ENCODE peak calls at places on chromosomes 2 and 18, in ten cellular contexts. One of them, this sample, is unnamed.

GRCh38 chr2:201985740-201986735 is 47.6 kb upstream of the FZD7 start:
- DNase-seq in HCT116: no peak
- DNase-seq in kidney epithelial cell: no peak
- DNase-seq in cardiac muscle cell: no peak
- DNase-seq in stomach: peak; percentile 27
- DNase-seq in CD4-positive, CD25-positive, alpha-beta regulatory T cell: no peak
- DNase-seq in AG04450: no peak
- DNase-seq in fibroblast of lung: no peak
- DNase-seq in CD8-positive, alpha-beta memory T cell: no peak
- DNase-seq in CD8-positive, alpha-beta T cell: no peak
- DNase-seq in this sample: no peak

GRCh38 chr2:149601141-149601796 is 13.7 kb upstream of the MMADHC start:
- DNase-seq in HCT116: no peak
- DNase-seq in kidney epithelial cell: peak; percentile 31
- DNase-seq in cardiac muscle cell: no peak
- DNase-seq in stomach: no peak
- DNase-seq in CD4-positive, CD25-positive, alpha-beta regulatory T cell: no peak
- DNase-seq in AG04450: no peak
- DNase-seq in fibroblast of lung: peak; percentile 72
- DNase-seq in CD8-positive, alpha-beta memory T cell: no peak
- DNase-seq in CD8-positive, alpha-beta T cell: no peak
- DNase-seq in this sample: no peak

GRCh38 chr2:38653715-38654494 is 12.0 kb upstream of the GALM start:
- DNase-seq in HCT116: no peak
- DNase-seq in kidney epithelial cell: no peak
- DNase-seq in cardiac muscle cell: no peak
- DNase-seq in stomach: no peak
- DNase-seq in CD4-positive, CD25-positive, alpha-beta regulatory T cell: no peak
- DNase-seq in AG04450: no peak
- DNase-seq in fibroblast of lung: peak; percentile 18
- DNase-seq in CD8-positive, alpha-beta memory T cell: peak; percentile 65
- DNase-seq in CD8-positive, alpha-beta T cell: peak; percentile 25
- DNase-seq in this sample: peak; percentile 67

GRCh38 chr2:217530399-217531100 is 472.2 kb downstream of the TNS1 start:
- DNase-seq in HCT116: no peak
- DNase-seq in kidney epithelial cell: no peak
- DNase-seq in cardiac muscle cell: no peak
- DNase-seq in stomach: no peak
- DNase-seq in CD4-positive, CD25-positive, alpha-beta regulatory T cell: no peak
- DNase-seq in AG04450: no peak
- DNase-seq in fibroblast of lung: no peak
- DNase-seq in CD8-positive, alpha-beta memory T cell: no peak
- DNase-seq in CD8-positive, alpha-beta T cell: no peak
- DNase-seq in this sample: no peak

GRCh38 chr2:9897331-9897737 is 54.1 kb downstream of the TAF1B start:
- DNase-seq in HCT116: peak; percentile 65
- DNase-seq in kidney epithelial cell: peak; percentile 73
- DNase-seq in cardiac muscle cell: no peak
- DNase-seq in stomach: peak; percentile 64
- DNase-seq in CD4-positive, CD25-positive, alpha-beta regulatory T cell: no peak
- DNase-seq in AG04450: peak; percentile 81
- DNase-seq in fibroblast of lung: peak; percentile 94
- DNase-seq in CD8-positive, alpha-beta memory T cell: no peak
- DNase-seq in CD8-positive, alpha-beta T cell: no peak
- DNase-seq in this sample: no peak

GRCh38 chr18:58417752-58418151 is 211.1 kb downstream of the ALPK2 start:
- DNase-seq in HCT116: no peak
- DNase-seq in kidney epithelial cell: no peak
- DNase-seq in cardiac muscle cell: no peak
- DNase-seq in stomach: no peak
- DNase-seq in CD4-positive, CD25-positive, alpha-beta regulatory T cell: no peak
- DNase-seq in AG04450: no peak
- DNase-seq in fibroblast of lung: peak; percentile 83
- DNase-seq in CD8-positive, alpha-beta memory T cell: no peak
- DNase-seq in CD8-positive, alpha-beta T cell: no peak
- DNase-seq in this sample: no peak

GRCh38 chr2:70935468-70936164 is at the start of gene ATP6V1B1:
- DNase-seq in HCT116: no peak
- DNase-seq in kidney epithelial cell: no peak
- DNase-seq in cardiac muscle cell: peak; percentile 37
- DNase-seq in stomach: peak; percentile 35
- DNase-seq in CD4-positive, CD25-positive, alpha-beta regulatory T cell: no peak
- DNase-seq in AG04450: no peak
- DNase-seq in fibroblast of lung: no peak
- DNase-seq in CD8-positive, alpha-beta memory T cell: no peak
- DNase-seq in CD8-positive, alpha-beta T cell: no peak
- DNase-seq in this sample: no peak

GRCh38 chr18:37563810-37564511 is 1.6 kb downstream of the CELF4 start:
- DNase-seq in HCT116: no peak
- DNase-seq in kidney epithelial cell: no peak
- DNase-seq in cardiac muscle cell: no peak
- DNase-seq in stomach: no peak
- DNase-seq in CD4-positive, CD25-positive, alpha-beta regulatory T cell: no peak
- DNase-seq in AG04450: no peak
- DNase-seq in fibroblast of lung: no peak
- DNase-seq in CD8-positive, alpha-beta memory T cell: no peak
- DNase-seq in CD8-positive, alpha-beta T cell: no peak
- DNase-seq in this sample: no peak

GRCh38 chr18:1252936-1253335 is 348.3 kb downstream of the ADCYAP1 start:
- DNase-seq in HCT116: no peak
- DNase-seq in kidney epithelial cell: no peak
- DNase-seq in cardiac muscle cell: no peak
- DNase-seq in stomach: no peak
- DNase-seq in CD4-positive, CD25-positive, alpha-beta regulatory T cell: no peak
- DNase-seq in AG04450: no peak
- DNase-seq in fibroblast of lung: no peak
- DNase-seq in CD8-positive, alpha-beta memory T cell: no peak
- DNase-seq in CD8-positive, alpha-beta T cell: no peak
- DNase-seq in this sample: no peak
- H3K27me3 ChIP-seq in HCT116: no peaks in the 10 kb centered on the region
- H3K27me3 ChIP-seq in kidney epithelial cell: no peaks in the 10 kb centered on the region
- H3K27me3 ChIP-seq in cardiac muscle cell: no peaks in the 10 kb centered on the region
- H3K27me3 ChIP-seq in stomach: no peaks in the 10 kb centered on the region
- H3K27me3 ChIP-seq in CD4-positive, CD25-positive, alpha-beta regulatory T cell: no peaks in the 10 kb centered on the region
- H3K27me3 ChIP-seq in AG04450: no peaks in the 10 kb centered on the region
- H3K27me3 ChIP-seq in fibroblast of lung: no peaks in the 10 kb centered on the region
- H3K27me3 ChIP-seq in CD8-positive, alpha-beta memory T cell: no peaks in the 10 kb centered on the region
- H3K27me3 ChIP-seq in CD8-positive, alpha-beta T cell: no peaks in the 10 kb centered on the region
- H3K27me3 ChIP-seq in this sample: no peaks in the 10 kb centered on the region

GRCh38 chr2:167297292-167297691 is 409.0 kb downstream of the XIRP2 start:
- DNase-seq in HCT116: no peak
- DNase-seq in kidney epithelial cell: no peak
- DNase-seq in cardiac muscle cell: no peak
- DNase-seq in stomach: no peak
- DNase-seq in CD4-positive, CD25-positive, alpha-beta regulatory T cell: no peak
- DNase-seq in AG04450: no peak
- DNase-seq in fibroblast of lung: no peak
- DNase-seq in CD8-positive, alpha-beta memory T cell: no peak
- DNase-seq in CD8-positive, alpha-beta T cell: no peak
- DNase-seq in this sample: no peak

GRCh38 chr2:167294775-167295140 is 406.5 kb downstream of the XIRP2 start:
- DNase-seq in HCT116: no peak
- DNase-seq in kidney epithelial cell: no peak
- DNase-seq in cardiac muscle cell: no peak
- DNase-seq in stomach: no peak
- DNase-seq in CD4-positive, CD25-positive, alpha-beta regulatory T cell: no peak
- DNase-seq in AG04450: no peak
- DNase-seq in fibroblast of lung: no peak
- DNase-seq in CD8-positive, alpha-beta memory T cell: no peak
- DNase-seq in CD8-positive, alpha-beta T cell: no peak
- DNase-seq in this sample: no peak

GRCh38 chr2:167292430-167293171 is 404.3 kb downstream of the XIRP2 start:
- DNase-seq in HCT116: peak; percentile 52
- DNase-seq in kidney epithelial cell: peak; percentile 77
- DNase-seq in cardiac muscle cell: peak; percentile 97
- DNase-seq in stomach: peak; percentile 75
- DNase-seq in CD4-positive, CD25-positive, alpha-beta regulatory T cell: peak; percentile 8
- DNase-seq in AG04450: peak; percentile 87
- DNase-seq in fibroblast of lung: peak; percentile 94
- DNase-seq in CD8-positive, alpha-beta memory T cell: no peak
- DNase-seq in CD8-positive, alpha-beta T cell: peak; percentile 14
- DNase-seq in this sample: no peak

GRCh38 chr2:167293172-167293781 is 405.0 kb downstream of the XIRP2 start:
- DNase-seq in HCT116: no peak
- DNase-seq in kidney epithelial cell: no peak
- DNase-seq in cardiac muscle cell: peak; percentile 54
- DNase-seq in stomach: no peak
- DNase-seq in CD4-positive, CD25-positive, alpha-beta regulatory T cell: no peak
- DNase-seq in AG04450: no peak
- DNase-seq in fibroblast of lung: peak; percentile 50
- DNase-seq in CD8-positive, alpha-beta memory T cell: no peak
- DNase-seq in CD8-positive, alpha-beta T cell: no peak
- DNase-seq in this sample: no peak

GRCh38 chr2:167294031-167294774 is 405.9 kb downstream of the XIRP2 start:
- DNase-seq in HCT116: no peak
- DNase-seq in kidney epithelial cell: no peak
- DNase-seq in cardiac muscle cell: peak; percentile 50
- DNase-seq in stomach: no peak
- DNase-seq in CD4-positive, CD25-positive, alpha-beta regulatory T cell: no peak
- DNase-seq in AG04450: no peak
- DNase-seq in fibroblast of lung: peak; percentile 32
- DNase-seq in CD8-positive, alpha-beta memory T cell: peak; percentile 38
- DNase-seq in CD8-positive, alpha-beta T cell: no peak
- DNase-seq in this sample: no peak
- H3K27me3 ChIP-seq in HCT116: peaks cover 6% of the 10 kb centered on the region
- H3K27me3 ChIP-seq in kidney epithelial cell: no peaks in the 10 kb centered on the region
- H3K27me3 ChIP-seq in cardiac muscle cell: no peaks in the 10 kb centered on the region
- H3K27me3 ChIP-seq in stomach: peaks cover 17% of the 10 kb centered on the region
- H3K27me3 ChIP-seq in CD4-positive, CD25-positive, alpha-beta regulatory T cell: peaks cover 18% of the 10 kb centered on the region
- H3K27me3 ChIP-seq in AG04450: no peaks in the 10 kb centered on the region
- H3K27me3 ChIP-seq in fibroblast of lung: no peaks in the 10 kb centered on the region
- H3K27me3 ChIP-seq in CD8-positive, alpha-beta memory T cell: peaks cover 10% of the 10 kb centered on the region
- H3K27me3 ChIP-seq in CD8-positive, alpha-beta T cell: peaks cover 4% of the 10 kb centered on the region
- H3K27me3 ChIP-seq in this sample: no peaks in the 10 kb centered on the region

DNA sequence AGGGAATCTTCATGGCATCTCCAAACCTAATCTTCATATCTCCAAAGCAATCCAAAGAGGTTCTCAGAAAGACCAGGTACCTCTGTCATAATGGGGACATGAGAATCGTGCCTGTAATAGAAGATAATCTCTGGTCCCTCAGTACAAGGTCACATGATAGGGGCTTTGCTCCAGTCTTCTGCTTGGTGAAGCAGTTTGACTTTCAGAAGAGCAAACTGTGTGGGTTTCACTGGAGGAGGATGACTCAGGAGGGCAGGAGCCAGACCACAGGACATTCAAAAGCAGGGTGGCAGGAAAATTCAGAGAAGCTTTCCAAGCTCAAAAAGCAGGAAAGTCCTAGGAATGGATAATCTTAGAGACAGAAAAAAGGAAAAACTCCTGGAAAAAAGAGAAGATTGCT is 10.6 kb upstream of the PAX3 start:
- DNase-seq in HCT116: no peak
- DNase-seq in kidney epithelial cell: no peak
- DNase-seq in cardiac muscle cell: no peak
- DNase-seq in stomach: no peak
- DNase-seq in CD4-positive, CD25-positive, alpha-beta regulatory T cell: no peak
- DNase-seq in AG04450: no peak
- DNase-seq in fibroblast of lung: peak; percentile 20
- DNase-seq in CD8-positive, alpha-beta memory T cell: no peak
- DNase-seq in CD8-positive, alpha-beta T cell: no peak
- DNase-seq in this sample: no peak
- H3K27me3 ChIP-seq in HCT116: peaks cover 31% of the 10 kb centered on the region
- H3K27me3 ChIP-seq in kidney epithelial cell: peaks cover 91% of the 10 kb centered on the region
- H3K27me3 ChIP-seq in cardiac muscle cell: peaks cover 100% of the 10 kb centered on the region
- H3K27me3 ChIP-seq in stomach: peaks cover 93% of the 10 kb centered on the region
- H3K27me3 ChIP-seq in CD4-positive, CD25-positive, alpha-beta regulatory T cell: peaks cover 67% of the 10 kb centered on the region
- H3K27me3 ChIP-seq in AG04450: peaks cover 87% of the 10 kb centered on the region
- H3K27me3 ChIP-seq in fibroblast of lung: peaks cover 77% of the 10 kb centered on the region
- H3K27me3 ChIP-seq in CD8-positive, alpha-beta memory T cell: peaks cover 70% of the 10 kb centered on the region
- H3K27me3 ChIP-seq in CD8-positive, alpha-beta T cell: peaks cover 50% of the 10 kb centered on the region
- H3K27me3 ChIP-seq in this sample: peaks cover 81% of the 10 kb centered on the region

GRCh38 chr2:74499940-74500577 is 656 bp upstream of the LBX2 start:
- DNase-seq in HCT116: no peak
- DNase-seq in kidney epithelial cell: no peak
- DNase-seq in cardiac muscle cell: no peak
- DNase-seq in stomach: no peak
- DNase-seq in CD4-positive, CD25-positive, alpha-beta regulatory T cell: no peak
- DNase-seq in AG04450: no peak
- DNase-seq in fibroblast of lung: no peak
- DNase-seq in CD8-positive, alpha-beta memory T cell: no peak
- DNase-seq in CD8-positive, alpha-beta T cell: no peak
- DNase-seq in this sample: no peak

GRCh38 chr2:74500578-74500946 is 1.2 kb upstream of the LBX2 start:
- DNase-seq in HCT116: no peak
- DNase-seq in kidney epithelial cell: no peak
- DNase-seq in cardiac muscle cell: no peak
- DNase-seq in stomach: no peak
- DNase-seq in CD4-positive, CD25-positive, alpha-beta regulatory T cell: no peak
- DNase-seq in AG04450: no peak
- DNase-seq in fibroblast of lung: no peak
- DNase-seq in CD8-positive, alpha-beta memory T cell: no peak
- DNase-seq in CD8-positive, alpha-beta T cell: no peak
- DNase-seq in this sample: no peak

GRCh38 chr2:74502147-74502719 is 2.8 kb upstream of the LBX2 start:
- DNase-seq in HCT116: no peak
- DNase-seq in kidney epithelial cell: no peak
- DNase-seq in cardiac muscle cell: no peak
- DNase-seq in stomach: peak; percentile 68
- DNase-seq in CD4-positive, CD25-positive, alpha-beta regulatory T cell: no peak
- DNase-seq in AG04450: no peak
- DNase-seq in fibroblast of lung: no peak
- DNase-seq in CD8-positive, alpha-beta memory T cell: no peak
- DNase-seq in CD8-positive, alpha-beta T cell: no peak
- DNase-seq in this sample: no peak

GRCh38 chr2:74502720-74503505 is 3.5 kb upstream of the LBX2 start:
- DNase-seq in HCT116: peak; percentile 57
- DNase-seq in kidney epithelial cell: peak; percentile 58
- DNase-seq in cardiac muscle cell: peak; percentile 39
- DNase-seq in stomach: peak; percentile 87
- DNase-seq in CD4-positive, CD25-positive, alpha-beta regulatory T cell: no peak
- DNase-seq in AG04450: peak; percentile 58
- DNase-seq in fibroblast of lung: peak; percentile 81
- DNase-seq in CD8-positive, alpha-beta memory T cell: no peak
- DNase-seq in CD8-positive, alpha-beta T cell: peak; percentile 35
- DNase-seq in this sample: no peak

DNA sequence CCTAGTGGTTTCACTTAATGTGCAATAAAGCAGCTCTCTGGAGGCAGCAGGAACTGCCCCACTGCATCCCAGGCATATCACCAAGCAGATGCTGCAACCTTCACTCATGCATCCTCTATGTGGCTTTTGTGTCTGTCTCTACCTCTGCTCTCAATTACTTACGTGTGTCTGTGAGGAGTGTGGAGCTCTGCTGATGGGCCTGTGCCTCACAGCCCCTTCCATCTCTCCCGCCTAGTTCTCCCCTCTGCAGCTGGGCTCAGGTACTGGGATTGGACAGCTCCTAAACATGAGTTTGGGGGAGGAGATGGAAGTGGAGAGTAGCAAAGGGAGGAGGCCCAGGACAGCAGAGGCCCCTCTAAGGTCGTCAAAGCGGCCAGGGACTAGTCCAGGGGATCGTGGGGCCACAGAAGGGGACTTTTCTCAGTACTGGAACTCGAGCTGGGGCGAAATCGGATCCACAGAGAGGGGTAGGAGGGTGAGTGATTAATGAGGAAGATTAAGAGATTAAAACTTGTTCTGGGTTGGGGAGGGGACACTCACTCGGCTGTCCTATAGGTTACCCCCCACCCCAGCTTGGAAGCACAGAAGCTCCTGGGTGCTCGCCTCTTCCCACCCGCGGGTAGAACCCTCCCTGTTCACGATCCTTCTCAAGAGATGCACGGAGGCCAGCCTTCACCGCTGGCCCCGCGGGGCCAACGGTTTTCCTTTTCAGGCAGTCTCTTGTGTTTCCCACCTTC is 2.1 kb upstream of the LBX2 start:
- DNase-seq in HCT116: no peak
- DNase-seq in kidney epithelial cell: no peak
- DNase-seq in cardiac muscle cell: no peak
- DNase-seq in stomach: no peak
- DNase-seq in CD4-positive, CD25-positive, alpha-beta regulatory T cell: no peak
- DNase-seq in AG04450: no peak
- DNase-seq in fibroblast of lung: no peak
- DNase-seq in CD8-positive, alpha-beta memory T cell: no peak
- DNase-seq in CD8-positive, alpha-beta T cell: no peak
- DNase-seq in this sample: no peak
- H3K27me3 ChIP-seq in HCT116: no peaks in the 10 kb centered on the region
- H3K27me3 ChIP-seq in kidney epithelial cell: peaks cover 48% of the 10 kb centered on the region
- H3K27me3 ChIP-seq in cardiac muscle cell: peaks cover 93% of the 10 kb centered on the region
- H3K27me3 ChIP-seq in stomach: peaks cover 30% of the 10 kb centered on the region
- H3K27me3 ChIP-seq in CD4-positive, CD25-positive, alpha-beta regulatory T cell: peaks cover 2% of the 10 kb centered on the region
- H3K27me3 ChIP-seq in AG04450: peaks cover 40% of the 10 kb centered on the region
- H3K27me3 ChIP-seq in fibroblast of lung: no peaks in the 10 kb centered on the region
- H3K27me3 ChIP-seq in CD8-positive, alpha-beta memory T cell: peaks cover 20% of the 10 kb centered on the region
- H3K27me3 ChIP-seq in CD8-positive, alpha-beta T cell: peaks cover 51% of the 10 kb centered on the region
- H3K27me3 ChIP-seq in this sample: peaks cover 41% of the 10 kb centered on the region